ENCODE peak calls at places on chromosomes 13 and 19, in six cellular contexts. G is H1, I is GM12891, H is SK-N-SH, E is K562, C is GM12878. D is an unnamed sample.

GRCh38 chr13:25860265-25860664 is 191.6 kb downstream of the SHISA2 start:
- DNase-seq in I (no peak), H (no peak), C (no peak), E (no peak), G (no peak), D (no peak)

GRCh38 chr19:22619932-22620331 is 14.2 kb upstream of the ZNF492 start:
- DNase-seq in G (no peak), E (no peak), H (no peak), C (no peak), I (no peak), D (no peak)

GRCh38 chr19:8355631-8356402 is 8.1 kb upstream of the ANGPTL4 start:
- DNase-seq in I (no peak), H (no peak), E (peak), G (no peak), C (no peak), D (no peak)

GRCh38 chr13:25911020-25911419 is 140.8 kb downstream of the SHISA2 start:
- DNase-seq in I (no peak), G (no peak), C (no peak), E (no peak), H (no peak), D (no peak)

GRCh38 chr19:33502521-33502920 is 19.1 kb downstream of the PEPD start:
- DNase-seq in H (no peak), I (no peak), C (no peak), E (no peak), G (no peak), D (no peak)

GRCh38 chr19:46661735-46662592 is 982 bp upstream of the DACT3 start:
- DNase-seq in G (peak), I (no peak), H (peak), E (peak), C (no peak), D (no peak)

GRCh38 chr13:94227255-94227879 is 252.1 kb downstream of the DCT start:
- DNase-seq in I (no peak), E (no peak), H (no peak), G (no peak), C (no peak), D (no peak)

GRCh38 chr19:49331616-49332055 is 3.6 kb upstream of the CD37 start:
- DNase-seq in E (peak), G (no peak), H (peak), C (peak), I (no peak), D (no peak)

GRCh38 chr13:76663941-76664340 is 222.3 kb downstream of the KCTD12 start:
- DNase-seq in H (no peak), E (no peak), G (no peak), I (no peak), C (no peak), D (no peak)

GRCh38 chr13:64793592-64793991 is 2436.5 kb downstream of the PCDH9 start:
- DNase-seq in E (no peak), I (no peak), H (no peak), C (no peak), G (no peak), D (no peak)

GRCh38 chr13:97749174-97749573 is 204.3 kb upstream of the IPO5 start:
- DNase-seq in H (no peak), E (no peak), I (no peak), G (no peak), C (no peak), D (no peak)

GRCh38 chr13:72062566-72062965 is 195.6 kb upstream of the DACH1 start:
- DNase-seq in C (no peak), E (no peak), G (peak), H (no peak), I (no peak), D (no peak)

GRCh38 chr19:11295180-11295579 is 780 bp upstream of the TSPAN16 start:
- DNase-seq in I (no peak), H (no peak), C (no peak), G (no peak), E (no peak), D (no peak)

GRCh38 chr19:47351545-47351944 is 2.4 kb downstream of the DHX34 start:
- DNase-seq in I (no peak), G (no peak), C (no peak), E (peak), H (peak), D (no peak)

GRCh38 chr19:34226036-34226435 is 28.3 kb upstream of the GARRE1 start:
- DNase-seq in H (no peak), G (no peak), C (no peak), I (no peak), E (no peak), D (no peak)

GRCh38 chr19:18230941-18231734 is 4.9 kb upstream of the PDE4C start:
- DNase-seq in I (no peak), E (no peak), G (peak), C (no peak), H (no peak), D (no peak)

GRCh38 chr13:39414339-39414738 is 188.7 kb downstream of the LHFPL6 start:
- DNase-seq in H (no peak), E (no peak), I (no peak), C (peak), G (no peak), D (no peak)

GRCh38 chr13:36763322-36763721 is 55.7 kb upstream of the RFXAP start:
- DNase-seq in C (no peak), I (no peak), G (no peak), H (no peak), E (no peak), D (no peak)

GRCh38 chr19:10290876-10291553 is 1.3 kb downstream of the ICAM5 start:
- DNase-seq in H (peak), G (peak), E (peak), C (no peak), I (no peak), D (no peak)

GRCh38 chr13:97360610-97361009 is 73.4 kb upstream of the RAP2A start:
- DNase-seq in E (no peak), I (no peak), G (no peak), C (no peak), H (no peak), D (no peak)

GRCh38 chr13:93776936-93777335 is 550.3 kb downstream of the GPC6 start:
- DNase-seq in G (no peak), E (no peak), I (no peak), C (no peak), H (no peak), D (no peak)

GRCh38 chr13:33058816-33059215 is 42.6 kb downstream of the KL start:
- DNase-seq in C (no peak), I (no peak), H (no peak), E (no peak), G (no peak), D (no peak)

GRCh38 chr13:104773775-104774174 is 1707.6 kb upstream of the SLC10A2 start:
- DNase-seq in I (no peak), C (peak), E (no peak), H (peak), G (peak), D (no peak)

GRCh38 chr13:21435710-21436151 is 23.4 kb downstream of the ZDHHC20 start:
- DNase-seq in G (no peak), I (peak), C (peak), E (peak), H (no peak), D (peak)

GRCh38 chr13:36163809-36164308 is 32.7 kb upstream of the DCLK1 start:
- DNase-seq in I (no peak), H (peak), G (no peak), E (no peak), C (no peak), D (no peak)

GRCh38 chr13:47794963-47795362 is 206.1 kb downstream of the SUCLA2 start:
- DNase-seq in H (peak), G (no peak), E (peak), C (no peak), I (no peak), D (peak)

GRCh38 chr13:23778007-23778687 is 111.1 kb downstream of the MIPEP start:
- DNase-seq in C (no peak), E (no peak), G (no peak), I (no peak), H (no peak), D (no peak)

GRCh38 chr19:58380736-58381459 is at the start of gene ZNF837:
- DNase-seq in H (peak), G (peak), C (peak), E (peak), I (peak), D (peak)

GRCh38 chr19:19224852-19225494 is 13.2 kb downstream of the NCAN start:
- DNase-seq in C (no peak), I (peak), H (no peak), E (peak), G (peak), D (peak)

GRCh38 chr13:51519839-51520238 is 64.4 kb upstream of the WDFY2 start:
- DNase-seq in E (no peak), G (no peak), I (no peak), C (no peak), H (no peak), D (no peak)

GRCh38 chr13:99969368-99969933 is 2.1 kb downstream of the ZIC5 start:
- DNase-seq in G (no peak), C (no peak), E (peak), I (no peak), H (peak), D (no peak)
- TF ChIP-seq TAF1 in G (no peak), C (no peak), E (no peak), I (no peak), H (no peak), D (no peak)

GRCh38 chr13:43787998-43788397 is 1.2 kb upstream of the ENOX1 start:
- DNase-seq in I (no peak), H (peak), G (no peak), C (no peak), E (no peak), D (no peak)
- TF ChIP-seq TAF1 in I (no peak), H (no peak), G (no peak), C (no peak), E (no peak), D (no peak)

DNA sequence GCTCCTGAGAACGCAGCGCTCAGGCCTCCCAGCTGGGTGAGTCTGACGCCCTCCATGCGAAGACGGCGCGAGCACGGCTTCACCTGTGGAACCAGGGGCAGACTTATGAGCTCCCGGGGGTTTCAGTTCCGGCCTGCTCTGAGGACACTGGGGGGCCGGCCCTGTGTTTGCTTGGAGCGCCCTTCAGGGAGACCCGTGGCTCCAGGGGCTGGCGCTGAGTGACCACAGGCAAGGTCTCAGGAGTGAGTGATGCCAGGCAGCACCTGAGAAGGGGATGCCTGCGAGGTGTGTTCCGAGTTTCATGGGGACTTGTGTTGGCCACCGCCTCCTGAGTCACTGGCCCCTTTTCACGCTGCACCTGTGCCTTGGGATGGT is 4.5 kb downstream of the MCF2L start:
- DNase-seq in C (no peak), I (no peak), G (no peak), E (no peak), H (no peak), D (no peak)
- TF ChIP-seq TAF1 in C (no peak), I (no peak), G (no peak), E (no peak), H (no peak), D (no peak)

DNA sequence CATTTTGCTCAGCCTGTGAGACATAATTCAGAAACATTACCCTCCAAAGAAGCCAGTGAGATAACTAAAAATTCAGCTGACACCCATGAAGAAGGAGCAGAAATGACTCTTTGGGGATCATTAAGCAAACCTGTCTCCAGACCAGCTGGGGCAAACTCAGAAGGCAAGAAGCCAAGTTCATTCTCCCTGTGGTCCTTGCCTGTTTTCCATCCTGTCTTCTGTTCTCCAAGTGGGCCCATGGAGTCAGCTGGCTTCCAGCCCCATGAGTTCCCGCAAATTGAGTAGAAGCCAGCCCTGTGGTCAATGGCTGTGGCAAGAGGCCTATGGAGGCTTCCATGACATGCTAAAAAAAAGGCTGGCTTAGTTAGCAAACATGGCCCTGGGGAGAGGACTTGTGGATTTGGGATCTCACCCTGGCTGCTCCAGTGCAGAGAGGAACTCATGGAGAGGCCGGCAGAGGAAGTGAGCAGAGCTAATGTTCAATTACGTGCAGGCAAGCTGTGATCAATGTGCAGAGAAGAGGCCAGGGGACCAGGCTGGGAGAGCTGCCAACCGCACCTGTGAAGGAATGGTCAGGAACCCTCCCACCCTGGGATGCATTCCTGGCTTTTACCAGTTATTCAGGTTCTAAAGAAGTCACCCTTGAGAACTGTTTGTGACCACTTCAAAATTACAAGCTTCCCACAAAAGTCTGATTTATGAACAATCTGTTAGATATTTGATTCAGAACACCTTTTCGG is 229.1 kb downstream of the TSHZ3 start:
- DNase-seq in E (no peak), C (no peak), H (no peak), G (no peak), I (no peak), D (no peak)
- TF ChIP-seq TAF1 in E (no peak), C (no peak), H (no peak), G (no peak), I (no peak), D (no peak)

DNA sequence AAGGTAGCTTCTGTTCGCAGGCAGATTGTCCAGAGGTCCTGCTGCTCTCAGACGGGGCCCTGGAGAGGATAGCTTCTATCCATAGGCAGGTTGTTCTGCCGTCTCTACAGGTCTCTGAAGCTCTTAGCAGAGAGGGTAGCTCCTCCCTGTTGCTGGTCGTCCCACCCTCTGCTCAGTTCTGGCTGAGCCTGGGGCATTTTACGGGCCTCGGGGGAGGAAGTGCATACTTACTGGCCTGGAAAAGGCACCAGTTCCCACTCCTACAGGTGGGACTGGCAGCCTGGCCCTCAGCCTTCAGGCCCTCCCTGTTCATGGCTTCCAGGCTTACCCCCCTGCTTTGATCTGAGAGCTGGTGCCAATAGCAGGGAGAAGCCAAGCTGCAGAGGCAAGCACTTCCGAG is 42.3 kb downstream of the USPL1 start:
- DNase-seq in E (no peak), C (no peak), H (no peak), G (no peak), I (no peak), D (no peak)
- TF ChIP-seq TAF1 in E (no peak), C (no peak), H (no peak), G (no peak), I (no peak), D (no peak)

GRCh38 chr13:41315466-41316047 is 4.5 kb downstream of the NAA16 start:
- DNase-seq in G (no peak), H (no peak), I (no peak), C (no peak), E (no peak), D (no peak)
- TF ChIP-seq TAF1 in G (no peak), H (no peak), I (no peak), C (no peak), E (no peak), D (no peak)

GRCh38 chr13:19622189-19622588 is 11.3 kb upstream of the MPHOSPH8 start:
- DNase-seq in C (no peak), G (no peak), H (no peak), E (no peak), I (no peak), D (no peak)

DNA sequence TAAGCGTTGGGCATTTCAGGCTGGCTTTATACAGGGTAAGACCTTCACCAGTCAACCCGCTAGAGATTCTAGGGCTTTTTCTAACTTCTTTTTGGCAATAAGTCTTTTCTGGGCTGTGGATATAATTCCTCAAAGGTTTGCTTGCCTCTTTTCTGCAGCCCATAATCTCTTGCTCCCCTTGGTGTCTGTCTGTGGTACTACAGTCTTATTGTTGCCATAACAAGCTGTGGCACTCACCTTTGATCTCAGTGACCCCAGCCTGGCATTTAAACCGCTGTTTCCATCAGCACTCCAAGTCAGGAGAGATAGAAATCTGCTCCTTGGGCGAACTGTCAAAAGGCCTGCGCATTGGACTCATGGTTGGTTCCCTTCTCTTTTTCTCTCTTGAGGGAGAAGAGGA is 14.5 kb upstream of the MPHOSPH8 start:
- DNase-seq in I (peak), G (peak), E (peak), H (peak), C (no peak), D (no peak)
- TF ChIP-seq TAF1 in I (no peak), G (no peak), E (no peak), H (no peak), C (no peak), D (no peak)

DNA sequence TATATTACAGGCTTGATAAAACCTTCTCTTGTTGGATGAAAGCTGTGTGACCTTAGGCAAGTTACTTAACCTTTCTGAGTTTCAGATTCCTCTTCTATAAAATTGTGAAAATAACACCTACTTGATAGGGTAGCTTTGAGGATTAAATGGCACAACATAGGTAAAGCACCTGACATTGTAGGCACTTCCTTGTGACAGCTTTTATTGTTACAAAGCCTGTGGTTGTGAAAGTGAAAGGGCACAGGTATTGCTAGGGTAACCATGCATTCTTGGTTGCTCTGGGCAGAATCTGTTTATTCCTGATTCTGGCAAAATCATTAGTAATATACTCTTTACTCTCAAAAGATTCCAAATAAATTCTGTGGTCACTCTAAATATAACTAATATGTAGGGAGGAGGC is 493.4 kb downstream of the OLFM4 start:
- DNase-seq in G (no peak), C (no peak), E (no peak), H (no peak), I (no peak), D (no peak)
- TF ChIP-seq TAF1 in G (no peak), C (no peak), E (no peak), H (no peak), I (no peak), D (no peak)

DNA sequence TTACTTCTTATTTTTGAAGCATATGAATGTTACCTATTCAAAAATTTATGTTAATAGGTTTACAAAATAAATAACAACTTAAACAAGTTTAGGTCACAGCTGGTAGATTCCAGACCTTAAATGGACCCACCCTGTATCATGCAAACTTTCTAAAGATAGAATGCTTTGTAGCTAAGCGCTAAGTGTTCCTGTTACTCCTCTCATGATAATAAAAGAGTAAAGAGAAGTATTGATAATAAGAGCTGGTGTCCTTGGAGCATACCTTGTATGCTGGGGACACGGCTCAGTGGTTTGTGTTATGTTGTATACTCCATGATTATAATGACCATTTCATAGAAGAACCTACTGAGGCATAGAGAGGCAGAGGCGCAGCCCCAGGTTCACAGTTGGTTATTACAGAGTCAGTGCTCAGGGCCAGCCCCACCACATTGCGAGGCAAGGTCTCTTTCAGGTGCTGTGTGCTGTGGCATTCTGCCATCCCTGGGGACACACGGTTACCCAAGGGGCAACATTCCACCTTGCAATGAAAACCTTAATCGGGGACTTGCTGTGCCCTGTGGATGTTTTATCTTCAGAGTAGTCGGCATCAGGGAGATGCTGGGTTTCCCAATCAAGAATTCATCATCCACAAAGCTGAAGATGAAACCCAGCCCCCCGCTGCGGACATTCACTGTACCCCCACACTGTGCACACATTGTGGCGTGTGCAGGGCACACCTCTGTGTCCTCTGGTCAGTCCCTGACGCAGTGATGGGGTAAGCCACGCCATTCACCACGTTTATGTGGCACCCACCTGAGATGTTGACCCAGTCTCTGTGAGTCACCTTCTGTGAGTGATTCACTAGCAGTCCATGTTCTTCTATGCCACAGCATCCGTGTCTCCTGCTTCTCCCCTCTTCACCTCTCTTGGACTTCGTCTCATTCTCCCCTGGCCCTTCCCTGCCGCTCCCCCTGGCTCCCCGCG is 186.7 kb downstream of the COL4A1 start:
- DNase-seq in C (no peak), I (no peak), E (no peak), G (peak), H (no peak), D (no peak)
- TF ChIP-seq TAF1 in C (no peak), I (no peak), E (no peak), G (no peak), H (no peak), D (no peak)